ENCODE peak calls at places on chromosomes 11 and 22, in eight cellular contexts. Y is mammary epithelial cell, D is psoas muscle, Z is Panc1, Q is mucosa of gallbladder, X is AG10803, W is neural crest cell, S is lower lobe of right lung. H is an unnamed sample.

GRCh38 chr11:37230865-37231264 is 632.8 kb upstream of the RAG2 start:
- DNase-seq in W (no peak), X (no peak), Z (no peak), Y (no peak), S (no peak), Q (no peak), D (no peak), H (no peak)

GRCh38 chr11:1767399-1768140 is 3.8 kb upstream of the CTSD start:
- DNase-seq in X (no peak), Z (no peak), D (no peak), Y (no peak), W (no peak), S (no peak), Q (no peak), H (no peak)

GRCh38 chr11:74255741-74256369 is 55.6 kb downstream of the P4HA3 start:
- DNase-seq in S (peak; percentile 50), Z (peak; percentile 71), Q (peak; percentile 56), D (peak; percentile 28), X (peak; percentile 61), Y (peak; percentile 50), W (peak; percentile 44), H (peak; percentile 32)

GRCh38 chr22:37608477-37609239 is at the start of gene GGA1:
- DNase-seq in S (peak; percentile 98), Q (peak; percentile 96), X (peak; percentile 96), Z (peak; percentile 84), D (peak; percentile 96), W (peak; percentile 88), Y (peak; percentile 97), H (peak; percentile 92)

GRCh38 chr11:12813371-12814225 is 139.4 kb downstream of the TEAD1 start:
- DNase-seq in Z (no peak), Y (peak; percentile 78), W (no peak), D (no peak), Q (peak; percentile 54), S (no peak), X (peak; percentile 65), H (no peak)

GRCh38 chr11:7830740-7831139 is 34.0 kb upstream of the OR5P2 start:
- DNase-seq in W (no peak), X (no peak), D (no peak), Q (no peak), Y (no peak), S (no peak), Z (no peak), H (no peak)

GRCh38 chr11:119056397-119056999 is 507 bp downstream of the HYOU1 start:
- DNase-seq in Q (peak; percentile 17), S (peak; percentile 65), D (no peak), W (peak; percentile 22), Y (peak; percentile 71), X (peak; percentile 5), Z (no peak), H (peak; percentile 40)

GRCh38 chr22:42151924-42152635 is 21.5 kb upstream of the CYP2D6 start:
- DNase-seq in D (peak; percentile 7), Z (no peak), W (no peak), X (no peak), Y (no peak), S (no peak), Q (no peak), H (no peak)

GRCh38 chr11:48020092-48020755 is 39.9 kb downstream of the PTPRJ start:
- DNase-seq in Z (no peak), Y (no peak), S (no peak), X (no peak), W (no peak), Q (no peak), D (no peak), H (no peak)

GRCh38 chr11:2975594-2975993 is 16.5 kb downstream of the NAP1L4 start:
- DNase-seq in S (no peak), W (no peak), X (peak; percentile 32), Y (no peak), Q (no peak), D (no peak), Z (no peak), H (peak; percentile 33)

GRCh38 chr11:3642071-3642951 is 519 bp upstream of the ART5 start:
- DNase-seq in D (peak; percentile 86), Y (peak; percentile 61), Q (peak; percentile 73), Z (no peak), X (peak; percentile 61), W (peak; percentile 84), S (peak; percentile 88), H (peak; percentile 37)

GRCh38 chr11:86818466-86819282 is 18.3 kb downstream of the PRSS23 start:
- DNase-seq in X (peak; percentile 77), Z (no peak), Q (no peak), S (no peak), D (no peak), Y (peak; percentile 50), W (no peak), H (no peak)

GRCh38 chr22:19109198-19110063 is 12.8 kb downstream of the DGCR2 start:
- DNase-seq in X (peak; percentile 78), Z (no peak), D (no peak), W (no peak), Q (peak; percentile 46), Y (peak; percentile 88), S (no peak), H (no peak)

GRCh38 chr22:47210112-47210657 is 447.7 kb downstream of the TBC1D22A start:
- DNase-seq in Q (no peak), X (no peak), D (no peak), W (no peak), Y (no peak), Z (no peak), S (no peak), H (peak; percentile 6)

GRCh38 chr11:353315-353857 is 15.9 kb upstream of the B4GALNT4 start:
- DNase-seq in D (peak; percentile 86), Q (peak; percentile 70), S (peak; percentile 73), Z (no peak), X (peak; percentile 87), Y (no peak), W (no peak), H (no peak)

GRCh38 chr11:71139516-71140205 is 112.7 kb downstream of the SHANK2 start:
- DNase-seq in D (no peak), Y (peak; percentile 32), W (no peak), X (no peak), Q (peak; percentile 67), Z (no peak), S (peak; percentile 70), H (no peak)

GRCh38 chr11:83033972-83034672 is 37.6 kb downstream of the RAB30 start:
- DNase-seq in W (no peak), X (peak; percentile 97), S (no peak), Q (peak; percentile 19), Z (no peak), D (peak; percentile 41), Y (peak; percentile 43), H (no peak)

GRCh38 chr11:125435461-125436238 is 60.4 kb downstream of the FEZ1 start:
- DNase-seq in W (no peak), Y (no peak), X (no peak), S (no peak), Q (no peak), Z (no peak), D (no peak), H (no peak)

GRCh38 chr11:15654397-15654915 is 539.7 kb downstream of the INSC start:
- DNase-seq in Y (no peak), Z (no peak), W (no peak), Q (peak; percentile 34), S (no peak), X (no peak), D (no peak), H (no peak)

GRCh38 chr11:1089738-1090599 is 15.3 kb downstream of the MUC2 start:
- DNase-seq in X (no peak), D (no peak), S (peak; percentile 24), Y (no peak), Z (no peak), W (no peak), Q (no peak), H (no peak)

GRCh38 chr11:35488117-35488516 is 37.3 kb downstream of the PAMR1 start:
- DNase-seq in W (no peak), S (no peak), D (no peak), Z (no peak), X (peak; percentile 81), Q (no peak), Y (no peak), H (no peak)

GRCh38 chr11:1572200-1573076 is at the start of gene DUSP8:
- DNase-seq in Y (peak; percentile 83), Q (peak; percentile 94), Z (no peak), D (peak; percentile 93), X (peak; percentile 67), W (peak; percentile 78), S (peak; percentile 91), H (peak; percentile 97)

GRCh38 chr11:33652407-33652806 is 48.2 kb downstream of the C11orf91 start:
- DNase-seq in D (no peak), Q (no peak), S (no peak), Z (no peak), W (no peak), X (no peak), Y (no peak), H (no peak)

H was measured in natural killer cell.